ENCODE peak calls at places on chromosomes 3 and 15, in nine cellular contexts. M is HCT116, I is fibroblast of lung, C is mammary epithelial cell, Z is endodermal cell, Y is IMR-90, R is adipocyte, V is PC-3, S is Karpas-422. L is an unnamed sample.
A peak's percentile ranks its signal among the peaks of the same experiment; 100 is the strongest.

GRCh38 chr3:13484861-13485590 is 4.9 kb downstream of the HDAC11 start:
- DNase-seq in M (peak; percentile 52), I (peak; percentile 60), C (peak; percentile 81), Z (peak; percentile 57), Y (peak; percentile 33), R (peak; percentile 54), V (peak; percentile 77), S (no peak), L (peak; percentile 95)

GRCh38 chr3:149122716-149123578 is 6.5 kb upstream of the HPS3 start:
- DNase-seq in M (no peak), I (no peak), C (no peak), Z (no peak), Y (peak; percentile 63), R (peak; percentile 25), V (no peak), S (no peak), L (no peak)

GRCh38 chr15:75348563-75349350 is 1.9 kb downstream of the NEIL1 start:
- DNase-seq in M (no peak), I (no peak), C (no peak), Z (peak; percentile 74), Y (no peak), R (peak; percentile 21), V (no peak), S (no peak), L (peak; percentile 79)

GRCh38 chr3:43960448-43960840 is 269.7 kb downstream of the ABHD5 start:
- DNase-seq in M (no peak), I (peak; percentile 13), C (no peak), Z (no peak), Y (no peak), R (peak; percentile 9), V (peak; percentile 15), S (peak; percentile 64), L (no peak)

GRCh38 chr15:48283361-48284157 is 47.7 kb upstream of the DUT start:
- DNase-seq in M (no peak), I (peak; percentile 32), C (no peak), Z (no peak), Y (no peak), R (no peak), V (no peak), S (no peak), L (no peak)

GRCh38 chr3:10189557-10190374 is 25.0 kb downstream of the IRAK2 start:
- DNase-seq in M (no peak), I (peak; percentile 48), C (peak; percentile 98), Z (no peak), Y (peak; percentile 28), R (peak; percentile 75), V (peak; percentile 56), S (no peak), L (peak; percentile 96)

GRCh38 chr15:34019369-34019990 is 19.5 kb downstream of the AVEN start:
- DNase-seq in M (no peak), I (no peak), C (peak; percentile 11), Z (no peak), Y (peak; percentile 41), R (no peak), V (no peak), S (no peak), L (no peak)

GRCh38 chr3:167653750-167654149 is at the start of gene WDR49:
- DNase-seq in M (no peak), I (peak; percentile 1), C (no peak), Z (peak; percentile 57), Y (no peak), R (no peak), V (no peak), S (no peak), L (no peak)

GRCh38 chr15:92954578-92954977 is 54.5 kb downstream of the CHD2 start:
- DNase-seq in M (no peak), I (no peak), C (no peak), Z (no peak), Y (no peak), R (no peak), V (peak; percentile 45), S (peak; percentile 64), L (no peak)

GRCh38 chr15:48109856-48110531 is 10.8 kb upstream of the SLC24A5 start:
- DNase-seq in M (no peak), I (no peak), C (no peak), Z (peak; percentile 74), Y (no peak), R (no peak), V (no peak), S (no peak), L (no peak)

GRCh38 chr3:147960791-147961190 is 551.6 kb downstream of the ZIC1 start:
- DNase-seq in M (no peak), I (no peak), C (no peak), Z (no peak), Y (no peak), R (no peak), V (no peak), S (no peak), L (no peak)

GRCh38 chr3:40690696-40691597 is 166.2 kb downstream of the ZNF621 start:
- DNase-seq in M (no peak), I (no peak), C (no peak), Z (no peak), Y (no peak), R (no peak), V (no peak), S (no peak), L (peak; percentile 82)

GRCh38 chr3:13513051-13513912 is 33.2 kb downstream of the HDAC11 start:
- DNase-seq in M (no peak), I (peak; percentile 34), C (no peak), Z (no peak), Y (peak; percentile 17), R (peak; percentile 87), V (peak; percentile 23), S (no peak), L (peak; percentile 57)

GRCh38 chr15:56869573-56869972 is 48.9 kb upstream of the TCF12 start:
- DNase-seq in M (peak; percentile 33), I (peak; percentile 7), C (no peak), Z (peak; percentile 66), Y (no peak), R (peak; percentile 31), V (no peak), S (peak; percentile 73), L (no peak)

GRCh38 chr3:149609595-149609994 is 48.2 kb downstream of the WWTR1 start:
- DNase-seq in M (no peak), I (no peak), C (no peak), Z (no peak), Y (no peak), R (peak; percentile 8), V (no peak), S (no peak), L (no peak)

DNA sequence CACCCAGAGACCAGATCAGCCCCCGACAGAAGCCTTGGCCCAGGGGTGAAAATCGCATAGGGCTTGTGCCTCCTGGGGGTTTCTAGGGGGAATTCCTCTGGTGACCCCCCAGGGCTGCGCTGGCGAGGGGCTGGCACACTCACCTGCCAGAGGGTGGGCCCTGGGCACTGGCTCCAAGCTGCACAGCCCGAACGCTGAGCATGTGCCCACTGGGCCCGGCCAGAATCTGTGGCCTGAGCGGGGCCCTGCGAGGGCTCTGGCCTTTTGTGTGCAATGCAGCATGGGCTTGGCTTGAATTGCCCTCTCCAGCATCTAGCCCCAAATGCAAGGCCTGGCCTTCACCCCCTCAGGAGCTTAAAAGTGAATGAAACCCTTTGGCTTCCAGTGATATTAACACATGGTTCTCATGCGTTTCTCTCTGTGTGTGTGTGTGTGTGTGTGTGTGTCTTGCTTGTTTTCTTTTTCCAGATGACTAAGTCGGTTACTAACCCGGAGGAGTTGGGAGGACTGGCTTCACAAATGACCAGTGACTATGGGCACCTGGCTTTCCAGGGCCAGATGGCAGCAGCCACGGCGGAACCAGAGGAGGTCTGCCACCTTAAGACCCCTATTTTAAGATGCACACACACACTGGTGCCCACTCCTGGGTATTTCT is 259.1 kb upstream of the TPM1 start:
- DNase-seq in M (no peak), I (peak; percentile 93), C (peak; percentile 36), Z (no peak), Y (peak; percentile 93), R (peak; percentile 68), V (peak; percentile 50), S (no peak), L (peak; percentile 80)
- H3K9ac ChIP-seq in M (no peak overlapping the region), I (no peak overlapping the region), C (no peak overlapping the region), Z (no peak overlapping the region), Y (no peak overlapping the region), R (no peak overlapping the region), V (no peak overlapping the region), S (no peak overlapping the region), L (no peak overlapping the region)

GRCh38 chr15:70252056-70252935 is 154.6 kb upstream of the TLE3 start:
- DNase-seq in M (no peak), I (no peak), C (peak; percentile 43), Z (no peak), Y (no peak), R (no peak), V (no peak), S (no peak), L (peak; percentile 68)
- H3K4me1 ChIP-seq in M (peaks cover 10% of the 10 kb centered on the region), I (no peaks in the 10 kb centered on the region), C (peaks cover 8% of the 10 kb centered on the region), Z (no peaks in the 10 kb centered on the region), Y (no peaks in the 10 kb centered on the region), R (no peaks in the 10 kb centered on the region), V (no peaks in the 10 kb centered on the region), S (peaks cover 6% of the 10 kb centered on the region), L (peaks cover 12% of the 10 kb centered on the region)

GRCh38 chr15:38895326-38896282 is 331.0 kb upstream of the RASGRP1 start:
- DNase-seq in M (no peak), I (peak; percentile 90), C (peak; percentile 64), Z (no peak), Y (peak; percentile 89), R (peak; percentile 61), V (peak; percentile 58), S (no peak), L (no peak)

GRCh38 chr15:38890194-38890593 is 325.6 kb upstream of the RASGRP1 start:
- DNase-seq in M (no peak), I (no peak), C (no peak), Z (no peak), Y (no peak), R (no peak), V (no peak), S (no peak), L (no peak)

GRCh38 chr15:38894260-38894948 is 329.8 kb upstream of the RASGRP1 start:
- DNase-seq in M (no peak), I (peak; percentile 99), C (peak; percentile 66), Z (no peak), Y (peak; percentile 96), R (peak; percentile 72), V (peak; percentile 75), S (no peak), L (no peak)

GRCh38 chr15:38896652-38897051 is 332.0 kb upstream of the RASGRP1 start:
- DNase-seq in M (no peak), I (peak; percentile 61), C (no peak), Z (no peak), Y (no peak), R (no peak), V (no peak), S (no peak), L (no peak)

DNA sequence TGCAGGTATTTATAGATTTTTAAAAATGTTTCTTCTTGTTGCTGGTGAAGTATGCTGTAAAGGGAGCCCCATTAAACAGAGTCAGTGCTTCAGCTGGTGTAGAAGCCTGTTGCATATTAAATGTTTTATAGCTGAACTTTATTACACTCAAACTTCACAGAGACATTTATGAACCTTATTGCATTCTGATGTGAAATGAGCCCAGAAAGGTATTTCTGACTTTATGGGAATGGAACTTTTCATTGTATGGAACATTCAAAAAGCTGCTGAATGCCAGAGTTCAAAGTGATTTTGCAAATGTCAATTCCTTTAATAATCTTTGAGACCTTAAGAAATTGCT is 329.3 kb upstream of the RASGRP1 start:
- DNase-seq in M (no peak), I (no peak), C (no peak), Z (no peak), Y (no peak), R (no peak), V (no peak), S (no peak), L (no peak)
- H3K4me3 ChIP-seq in M (no peak overlapping the region), I (no peak overlapping the region), C (no peak overlapping the region), Z (no peak overlapping the region), Y (no peak overlapping the region), R (peak overlapping the region; percentile 11), V (no peak overlapping the region), S (no peak overlapping the region), L (no peak overlapping the region)

GRCh38 chr3:146881366-146881765 is 276.2 kb upstream of the PLSCR5 start:
- DNase-seq in M (no peak), I (no peak), C (no peak), Z (no peak), Y (no peak), R (no peak), V (no peak), S (no peak), L (no peak)
- H3K9ac ChIP-seq in M (no peak overlapping the region), I (no peak overlapping the region), C (no peak overlapping the region), Z (no peak overlapping the region), Y (no peak overlapping the region), R (no peak overlapping the region), V (no peak overlapping the region), S (no peak overlapping the region), L (no peak overlapping the region)